ENCODE peak calls at places on chromosome 10, in six cellular contexts. B is left cardiac atrium; K is activated CD8-positive, alpha-beta memory T cell treated with anti-CD3 and anti-CD28 coated beads, Interleukin-2, amount 50 U/mL, for 48 hours; L is AG04450; J is CD4-positive, alpha-beta memory T cell; M is substantia nigra. P is an unnamed sample.

GRCh38 chr10:68471586-68472408 is at the start of gene DNA2:
- DNase-seq in B (peak; percentile 61), K (peak; percentile 91), L (no peak), J (peak; percentile 73), M (peak; percentile 62), P (peak; percentile 75)

GRCh38 chr10:117240730-117241529 is at the start of gene SLC18A2:
- DNase-seq in B (no peak), K (no peak), L (no peak), J (no peak), M (no peak), P (no peak)

GRCh38 chr10:133123050-133123745 is 35.5 kb downstream of the ADGRA1 start:
- DNase-seq in B (peak; percentile 9), K (no peak), L (no peak), J (no peak), M (no peak), P (peak; percentile 32)

GRCh38 chr10:5033061-5033770 is 29.6 kb upstream of the AKR1C2 start:
- DNase-seq in B (no peak), K (no peak), L (peak; percentile 42), J (no peak), M (no peak), P (no peak)

GRCh38 chr10:49688920-49689319 is 9.5 kb downstream of the C10orf53 start:
- DNase-seq in B (no peak), K (no peak), L (no peak), J (no peak), M (no peak), P (no peak)

GRCh38 chr10:71135276-71135675 is 77.1 kb upstream of the UNC5B start:
- DNase-seq in B (no peak), K (no peak), L (no peak), J (no peak), M (no peak), P (no peak)

GRCh38 chr10:14751576-14752330 is 22.9 kb downstream of the FAM107B start:
- DNase-seq in B (peak; percentile 75), K (no peak), L (no peak), J (no peak), M (no peak), P (no peak)

GRCh38 chr10:24952146-24952700 is at the start of gene PRTFDC1:
- DNase-seq in B (peak; percentile 46), K (peak; percentile 69), L (no peak), J (peak; percentile 20), M (peak; percentile 79), P (peak; percentile 51)

GRCh38 chr10:1418031-1418550 is 319.2 kb downstream of the ADARB2 start:
- DNase-seq in B (no peak), K (no peak), L (no peak), J (no peak), M (no peak), P (no peak)

GRCh38 chr10:88088441-88089340 is 225.3 kb downstream of the PTEN start:
- DNase-seq in B (no peak), K (no peak), L (no peak), J (no peak), M (no peak), P (no peak)

GRCh38 chr10:95559466-95559865 is 1.7 kb downstream of the SORBS1 start:
- DNase-seq in B (no peak), K (no peak), L (no peak), J (no peak), M (no peak), P (no peak)

GRCh38 chr10:97849491-97850402 is at the start of gene GOLGA7B:
- DNase-seq in B (peak; percentile 45), K (peak; percentile 76), L (no peak), J (peak; percentile 60), M (no peak), P (peak; percentile 61)

GRCh38 chr10:101558206-101558605 is 29.9 kb downstream of the POLL start:
- DNase-seq in B (no peak), K (no peak), L (no peak), J (no peak), M (no peak), P (no peak)

GRCh38 chr10:123274513-123275182 is 120.4 kb downstream of the BUB3 start:
- DNase-seq in B (no peak), K (no peak), L (no peak), J (no peak), M (no peak), P (no peak)

GRCh38 chr10:11874568-11875182 is 51.5 kb downstream of the PROSER2 start:
- DNase-seq in B (peak; percentile 67), K (peak; percentile 79), L (no peak), J (peak; percentile 19), M (no peak), P (no peak)

GRCh38 chr10:21524526-21525366 is 736 bp downstream of the SKIDA1 start:
- DNase-seq in B (peak; percentile 41), K (no peak), L (no peak), J (no peak), M (no peak), P (peak; percentile 46)

GRCh38 chr10:13924020-13924725 is 337.4 kb downstream of the PRPF18 start:
- DNase-seq in B (no peak), K (no peak), L (peak; percentile 86), J (no peak), M (no peak), P (no peak)

GRCh38 chr10:125407000-125407502 is 246.7 kb upstream of the CTBP2 start:
- DNase-seq in B (no peak), K (no peak), L (no peak), J (no peak), M (no peak), P (no peak)

GRCh38 chr10:113424984-113425383 is 127.9 kb upstream of the HABP2 start:
- DNase-seq in B (no peak), K (no peak), L (no peak), J (no peak), M (no peak), P (no peak)

GRCh38 chr10:62186999-62187695 is 81.5 kb downstream of the RTKN2 start:
- DNase-seq in B (no peak), K (no peak), L (no peak), J (no peak), M (no peak), P (no peak)

GRCh38 chr10:60186315-60187071 is 203.2 kb downstream of the ANK3 start:
- DNase-seq in B (peak; percentile 63), K (no peak), L (no peak), J (no peak), M (no peak), P (no peak)

GRCh38 chr10:58791137-58791536 is 278.5 kb downstream of the BICC1 start:
- DNase-seq in B (no peak), K (no peak), L (no peak), J (no peak), M (no peak), P (no peak)

GRCh38 chr10:5895804-5896203 is 5.8 kb downstream of the FBH1 start:
- DNase-seq in B (no peak), K (peak; percentile 49), L (no peak), J (no peak), M (no peak), P (no peak)

GRCh38 chr10:122116331-122116730 is 127.4 kb downstream of the TACC2 start:
- DNase-seq in B (no peak), K (no peak), L (peak; percentile 78), J (no peak), M (no peak), P (no peak)

GRCh38 chr10:114970515-114970914 is 32.5 kb downstream of the TRUB1 start:
- DNase-seq in B (no peak), K (no peak), L (no peak), J (no peak), M (no peak), P (no peak)

GRCh38 chr10:48602401-48603135 is 2.3 kb downstream of the ARHGAP22 start:
- DNase-seq in B (no peak), K (no peak), L (no peak), J (no peak), M (no peak), P (no peak)

GRCh38 chr10:7337431-7338171 is 73.2 kb downstream of the SFMBT2 start:
- DNase-seq in B (no peak), K (no peak), L (no peak), J (no peak), M (peak; percentile 22), P (no peak)

GRCh38 chr10:89668391-89669180 is 23.5 kb upstream of the PANK1 start:
- DNase-seq in B (no peak), K (no peak), L (no peak), J (no peak), M (no peak), P (no peak)

GRCh38 chr10:91190876-91191580 is 29.4 kb upstream of the PCGF5 start:
- DNase-seq in B (no peak), K (no peak), L (no peak), J (no peak), M (no peak), P (no peak)

P was measured in lower lobe of right lung.